ENCODE peak calls at places on chromosomes 11 and 22, in seven cellular contexts. S is small intestine; Z is GM20000; C is HFF-Myc; F is GM12892; A is IMR-90; I is stimulated activated CD4-positive, alpha-beta T cell treated with anti-CD3 and anti-CD28 coated beads, Interleukin-2, amount 100 ng/mL, for 48 hours. V is an unnamed sample.

GRCh38 chr11:71977743-71978418 is 20.8 kb upstream of the IL18BP start:
- DNase-seq in S (peak), Z (no peak), C (no peak), F (no peak), A (peak), I (peak), V (peak)

GRCh38 chr22:43212434-43212952 is 25.6 kb upstream of the TTLL12 start:
- DNase-seq in S (no peak), Z (no peak), C (no peak), F (no peak), A (no peak), I (no peak), V (no peak)

GRCh38 chr11:61119571-61119970 is 17.3 kb downstream of the CD5 start:
- DNase-seq in S (no peak), Z (no peak), C (no peak), F (no peak), A (no peak), I (no peak), V (no peak)

GRCh38 chr22:22461111-22461510 is 47.4 kb downstream of the ZNF280B start:
- DNase-seq in S (no peak), Z (no peak), C (no peak), F (no peak), A (no peak), I (no peak), V (no peak)

GRCh38 chr11:2867142-2867541 is 18.4 kb downstream of the CDKN1C start:
- DNase-seq in S (no peak), Z (no peak), C (no peak), F (no peak), A (no peak), I (no peak), V (no peak)

GRCh38 chr11:34439521-34440258 is 956 bp downstream of the CAT start:
- DNase-seq in S (peak), Z (no peak), C (no peak), F (no peak), A (no peak), I (no peak), V (no peak)

GRCh38 chr11:69233761-69234136 is 60.2 kb upstream of the MYEOV start:
- DNase-seq in S (no peak), Z (no peak), C (no peak), F (no peak), A (no peak), I (no peak), V (no peak)

GRCh38 chr22:27948569-27948968 is 29.5 kb upstream of the PITPNB start:
- DNase-seq in S (no peak), Z (no peak), C (no peak), F (no peak), A (no peak), I (no peak), V (no peak)

GRCh38 chr11:17721242-17721999 is 2.0 kb downstream of the MYOD1 start:
- DNase-seq in S (no peak), Z (no peak), C (no peak), F (no peak), A (no peak), I (no peak), V (no peak)

GRCh38 chr22:29859976-29860766 is 22.1 kb upstream of the ASCC2 start:
- DNase-seq in S (no peak), Z (no peak), C (no peak), F (no peak), A (no peak), I (no peak), V (no peak)

GRCh38 chr11:59879534-59879933 is 952 bp downstream of the OOSP3 start:
- DNase-seq in S (no peak), Z (no peak), C (no peak), F (no peak), A (no peak), I (no peak), V (no peak)

GRCh38 chr11:43868852-43869567 is 11.6 kb upstream of the ALKBH3 start:
- DNase-seq in S (peak), Z (peak), C (no peak), F (peak), A (peak), I (peak), V (peak)

GRCh38 chr11:66181632-66182345 is 86.7 kb upstream of the RAB1B start:
- DNase-seq in S (no peak), Z (no peak), C (no peak), F (no peak), A (no peak), I (no peak), V (no peak)

GRCh38 chr11:60767388-60767811 is 10.7 kb downstream of the MS4A15 start:
- DNase-seq in S (no peak), Z (peak), C (no peak), F (no peak), A (no peak), I (no peak), V (no peak)

GRCh38 chr22:21015051-21016006 is at the start of gene P2RX6:
- DNase-seq in S (no peak), Z (no peak), C (no peak), F (no peak), A (peak), I (no peak), V (no peak)

GRCh38 chr22:21832291-21833290 is 34.9 kb downstream of the MAPK1 start:
- DNase-seq in S (no peak), Z (no peak), C (no peak), F (no peak), A (peak), I (no peak), V (no peak)

GRCh38 chr22:20974336-20974955 is 7.4 kb downstream of the AIFM3 start:
- DNase-seq in S (no peak), Z (no peak), C (no peak), F (no peak), A (no peak), I (no peak), V (no peak)

GRCh38 chr11:76151561-76152085 is 54.7 kb downstream of the WNT11 start:
- DNase-seq in S (peak), Z (no peak), C (no peak), F (no peak), A (no peak), I (no peak), V (no peak)

GRCh38 chr11:118911113-118911879 is 14.4 kb downstream of the BCL9L start:
- DNase-seq in S (peak), Z (no peak), C (no peak), F (no peak), A (peak), I (no peak), V (no peak)

GRCh38 chr11:91790346-91790745 is 434.3 kb upstream of the FAT3 start:
- DNase-seq in S (no peak), Z (no peak), C (no peak), F (no peak), A (no peak), I (no peak), V (no peak)

GRCh38 chr22:32858121-32858703 is 56.7 kb downstream of the TIMP3 start:
- DNase-seq in S (no peak), Z (no peak), C (no peak), F (no peak), A (no peak), I (no peak), V (no peak)

GRCh38 chr11:19201737-19202605 is at the start of gene CSRP3:
- DNase-seq in S (no peak), Z (no peak), C (no peak), F (no peak), A (peak), I (no peak), V (no peak)

GRCh38 chr11:12415567-12415966 is 38.2 kb downstream of the PARVA start:
- DNase-seq in S (no peak), Z (no peak), C (no peak), F (no peak), A (no peak), I (no peak), V (no peak)

GRCh38 chr11:116107229-116107628 is 603.0 kb upstream of the CADM1 start:
- DNase-seq in S (no peak), Z (no peak), C (no peak), F (no peak), A (no peak), I (no peak), V (no peak)

GRCh38 chr22:39920134-39920743 is 19.4 kb downstream of the GRAP2 start:
- DNase-seq in S (no peak), Z (no peak), C (no peak), F (no peak), A (no peak), I (peak), V (no peak)

GRCh38 chr11:61893981-61894380 is 2.6 kb upstream of the FADS3 start:
- DNase-seq in S (no peak), Z (no peak), C (no peak), F (no peak), A (peak), I (no peak), V (no peak)

GRCh38 chr11:131907371-131907770 is 537.0 kb downstream of the NTM start:
- DNase-seq in S (no peak), Z (no peak), C (no peak), F (no peak), A (no peak), I (no peak), V (no peak)

GRCh38 chr11:36349345-36350136 is 53.5 kb downstream of the PRR5L start:
- DNase-seq in S (no peak), Z (no peak), C (no peak), F (no peak), A (no peak), I (no peak), V (no peak)

GRCh38 chr11:130383363-130384168 is 44.8 kb downstream of the ADAMTS8 start:
- DNase-seq in S (no peak), Z (no peak), C (peak), F (no peak), A (peak), I (no peak), V (no peak)

V was measured in GM10248.